ENCODE peak calls at places on chromosomes 3 and 15, in nine cellular contexts. U is sigmoid colon, Y is Caco-2, H is progenitor cell of endocrine pancreas, E is right cardiac atrium, Z is NCI-H748 treated with DMSO at 0.1 percent for 48 hours, T is COR-L47, C is right lobe of liver, J is HuH-7.5. V is an unnamed sample.
A peak's percentile ranks its signal among the peaks of the same experiment; 100 is the strongest.

GRCh38 chr3:129611812-129612349 is 5.4 kb upstream of the PLXND1 start:
- DNase-seq in C (no peak), Z (no peak), E (peak; percentile 83), T (no peak), U (no peak), J (no peak), Y (peak; percentile 33), H (no peak), V (no peak)

GRCh38 chr3:112117826-112118571 is 15.0 kb downstream of the GCSAM start:
- DNase-seq in Y (no peak), Z (no peak), C (no peak), H (no peak), J (no peak), U (no peak), E (peak; percentile 65), T (no peak), V (no peak)

GRCh38 chr15:55652909-55653495 is 64.9 kb upstream of the PYGO1 start:
- DNase-seq in Y (no peak), H (no peak), C (no peak), E (no peak), Z (no peak), U (no peak), J (no peak), T (no peak), V (no peak)

GRCh38 chr3:155313303-155313702 is 19.8 kb upstream of the STRIT1 start:
- DNase-seq in J (no peak), Z (no peak), U (no peak), E (no peak), H (no peak), Y (no peak), T (no peak), C (no peak), V (no peak)

GRCh38 chr3:133812872-133813271 is 7.3 kb downstream of the SRPRB start:
- DNase-seq in H (no peak), J (no peak), Y (no peak), U (no peak), T (no peak), Z (no peak), E (no peak), C (no peak), V (no peak)

GRCh38 chr15:74531144-74531811 is 9.7 kb upstream of the ARID3B start:
- DNase-seq in Y (peak; percentile 47), E (no peak), H (no peak), C (no peak), U (no peak), T (no peak), Z (no peak), J (no peak), V (no peak)

GRCh38 chr3:50388021-50388719 is 28.8 kb upstream of the TMEM115 start:
- DNase-seq in Y (peak; percentile 45), C (no peak), T (no peak), Z (no peak), E (no peak), J (peak; percentile 73), H (no peak), U (no peak), V (peak; percentile 49)

GRCh38 chr3:54511766-54512365 is 389.5 kb downstream of the CACNA2D3 start:
- DNase-seq in U (no peak), J (no peak), C (no peak), Y (no peak), E (no peak), T (no peak), H (no peak), Z (no peak), V (no peak)

GRCh38 chr3:196793224-196793623 is 53.6 kb downstream of the PAK2 start:
- DNase-seq in J (peak; percentile 52), U (no peak), Z (no peak), Y (peak; percentile 82), C (no peak), E (no peak), T (no peak), H (no peak), V (no peak)

GRCh38 chr15:68363353-68363752 is 68.6 kb downstream of the ITGA11 start:
- DNase-seq in Y (no peak), Z (no peak), J (no peak), T (no peak), E (no peak), U (no peak), H (no peak), C (no peak), V (no peak)

GRCh38 chr15:27059610-27060202 is 88.7 kb downstream of the GABRG3 start:
- DNase-seq in Y (peak; percentile 74), U (no peak), T (peak; percentile 60), H (peak; percentile 25), J (peak; percentile 36), E (no peak), C (peak; percentile 58), Z (peak; percentile 49), V (no peak)

GRCh38 chr3:186144257-186144656 is 35.4 kb upstream of the ETV5 start:
- DNase-seq in H (no peak), C (no peak), Z (no peak), J (no peak), U (no peak), T (no peak), E (no peak), Y (no peak), V (no peak)

GRCh38 chr3:162332344-162332743 is 835.7 kb downstream of the OTOL1 start:
- DNase-seq in H (no peak), U (no peak), T (no peak), E (no peak), C (no peak), Y (no peak), Z (no peak), J (no peak), V (no peak)

GRCh38 chr3:28667646-28668376 is 319.2 kb upstream of the AZI2 start:
- DNase-seq in C (peak; percentile 70), E (peak; percentile 71), T (peak; percentile 22), H (peak; percentile 56), Z (peak; percentile 62), J (peak; percentile 33), U (peak; percentile 65), Y (peak; percentile 65), V (peak; percentile 64)

GRCh38 chr15:57903626-57904025 is 161.9 kb downstream of the ALDH1A2 start:
- DNase-seq in E (no peak), Y (no peak), J (no peak), H (no peak), T (no peak), C (no peak), U (no peak), Z (no peak), V (no peak)

GRCh38 chr3:40593351-40593750 is 68.6 kb downstream of the ZNF621 start:
- DNase-seq in H (no peak), E (no peak), J (no peak), T (no peak), U (no peak), C (no peak), Y (no peak), Z (no peak), V (no peak)

GRCh38 chr3:17356581-17356980 is 385.9 kb downstream of the TBC1D5 start:
- DNase-seq in Z (no peak), U (no peak), H (no peak), J (no peak), C (no peak), E (no peak), T (no peak), Y (no peak), V (no peak)

GRCh38 chr3:111538687-111539086 is 3.3 kb upstream of the CD96 start:
- DNase-seq in J (no peak), T (no peak), Z (no peak), H (no peak), U (no peak), C (no peak), E (no peak), Y (no peak), V (no peak)

GRCh38 chr3:81765425-81765824 is 4.0 kb upstream of the GBE1 start:
- DNase-seq in H (no peak), Y (no peak), U (no peak), J (no peak), Z (no peak), C (no peak), T (no peak), E (no peak), V (no peak)

V was measured in NCI-H146.